ENCODE peak calls at places on chromosomes 1 and 21, in five cellular contexts. S is HCT116, U is H1, B is Peyer's patch, G is suprapubic skin. T is an unnamed sample.

GRCh38 chr1:212196355-212196754 is 88.9 kb upstream of the PPP2R5A start:
- DNase-seq in G (no peak), B (no peak), U (no peak), S (no peak), T (no peak)

GRCh38 chr21:27807596-27807995 is 840.7 kb upstream of the ADAMTS5 start:
- DNase-seq in U (no peak), S (no peak), B (no peak), G (no peak), T (no peak)

GRCh38 chr1:166924829-166925541 is 48.9 kb upstream of the TADA1 start:
- DNase-seq in U (no peak), S (no peak), B (peak), G (no peak), T (no peak)

GRCh38 chr1:215321802-215322201 is 239.3 kb downstream of the KCNK2 start:
- DNase-seq in B (no peak), G (no peak), S (no peak), U (no peak), T (no peak)

GRCh38 chr21:33811147-33812024 is 104.2 kb downstream of the ATP5PO start:
- DNase-seq in B (no peak), G (no peak), S (no peak), U (no peak), T (no peak)

GRCh38 chr1:18072066-18072465 is 35.5 kb upstream of the IGSF21 start:
- DNase-seq in G (no peak), S (no peak), B (no peak), U (no peak), T (no peak)

GRCh38 chr1:12475947-12476346 is 142.1 kb downstream of the DHRS3 start:
- DNase-seq in U (no peak), S (no peak), B (peak), G (no peak), T (no peak)

GRCh38 chr1:33120436-33121231 is 39.7 kb downstream of the AZIN2 start:
- DNase-seq in S (no peak), G (no peak), U (no peak), B (no peak), T (no peak)

GRCh38 chr1:29643281-29643680 is 407.0 kb downstream of the PTPRU start:
- DNase-seq in B (peak), G (no peak), U (no peak), S (no peak), T (no peak)

GRCh38 chr1:23108918-23109533 is 59.6 kb downstream of the LUZP1 start:
- DNase-seq in G (no peak), S (peak), U (no peak), B (no peak), T (no peak)

GRCh38 chr1:77524038-77524437 is 158.4 kb downstream of the ZZZ3 start:
- DNase-seq in G (no peak), B (no peak), U (no peak), S (no peak), T (no peak)

GRCh38 chr1:18174016-18174415 is 66.4 kb downstream of the IGSF21 start:
- DNase-seq in S (no peak), G (no peak), U (no peak), B (no peak), T (no peak)

GRCh38 chr1:208534979-208535378 is 290.8 kb upstream of the PLXNA2 start:
- DNase-seq in G (no peak), U (no peak), S (no peak), B (no peak), T (no peak)

GRCh38 chr1:94103608-94104007 is 17.3 kb downstream of the ABCA4 start:
- DNase-seq in B (no peak), G (peak), S (no peak), U (no peak), T (no peak)

GRCh38 chr1:234597894-234598293 is 12.1 kb downstream of the IRF2BP2 start:
- DNase-seq in G (peak), S (no peak), U (no peak), B (peak), T (no peak)

GRCh38 chr1:13941315-13941714 is 241.3 kb downstream of the PRDM2 start:
- DNase-seq in G (no peak), S (no peak), U (no peak), B (no peak), T (no peak)

GRCh38 chr1:94095744-94096469 is 25.0 kb downstream of the ABCA4 start:
- DNase-seq in S (no peak), G (no peak), U (no peak), B (no peak), T (peak)

GRCh38 chr1:107698161-107698560 is 266.8 kb downstream of the VAV3 start:
- DNase-seq in U (no peak), S (no peak), G (no peak), B (no peak), T (no peak)

GRCh38 chr21:27108228-27108627 is 141.3 kb upstream of the ADAMTS5 start:
- DNase-seq in G (no peak), B (no peak), U (no peak), S (no peak), T (no peak)

GRCh38 chr1:53344921-53345838 is 17.3 kb upstream of the LRP8 start:
- DNase-seq in S (no peak), G (peak), U (no peak), B (peak), T (no peak)

GRCh38 chr1:236345728-236346127 is 48.4 kb upstream of the EDARADD start:
- DNase-seq in S (no peak), B (no peak), G (no peak), U (no peak), T (no peak)

GRCh38 chr1:12344611-12345299 is 114.9 kb downstream of the VPS13D start:
- DNase-seq in S (no peak), U (no peak), B (no peak), G (no peak), T (peak)

GRCh38 chr1:80472145-80472544 is 1328.6 kb upstream of the ADGRL2 start:
- DNase-seq in G (no peak), S (no peak), U (no peak), B (no peak), T (no peak)

GRCh38 chr1:9687876-9688582 is 36.5 kb downstream of the PIK3CD start:
- DNase-seq in G (no peak), U (no peak), B (no peak), S (no peak), T (no peak)

GRCh38 chr1:9689011-9689706 is 37.6 kb downstream of the PIK3CD start:
- DNase-seq in S (peak), B (peak), U (no peak), G (peak), T (peak)

GRCh38 chr1:9685833-9686232 is 34.3 kb downstream of the PIK3CD start:
- DNase-seq in S (no peak), B (no peak), U (no peak), G (no peak), T (no peak)

GRCh38 chr1:9688599-9688998 is 37.1 kb downstream of the PIK3CD start:
- DNase-seq in U (no peak), S (no peak), B (no peak), G (no peak), T (no peak)

GRCh38 chr1:9687120-9687875 is 35.8 kb downstream of the PIK3CD start:
- DNase-seq in G (peak), U (peak), B (peak), S (no peak), T (peak)
- H3K27ac ChIP-seq in G (no peak), U (peak), B (peak), S (peak), T (no peak)

DNA sequence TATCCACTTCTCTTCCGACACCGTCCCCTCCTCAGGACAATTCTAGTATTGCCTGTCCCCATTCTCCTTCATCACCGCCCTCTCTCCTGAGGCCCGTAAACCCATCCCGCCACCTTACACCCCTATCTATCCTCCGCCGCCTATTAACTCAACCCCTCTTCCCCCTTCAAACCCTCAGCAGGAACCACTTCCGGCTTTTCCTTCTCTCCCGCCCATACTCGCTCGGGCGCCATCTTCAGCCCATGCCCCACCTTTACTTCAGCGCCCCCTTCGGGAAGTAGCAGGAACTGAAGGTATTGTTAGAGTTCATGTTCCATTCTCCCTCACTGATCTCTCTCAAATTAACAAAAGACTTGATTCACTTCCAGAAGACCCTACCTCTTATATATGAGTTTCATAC is 31.6 kb downstream of the VN1R5 start:
- DNase-seq in S (no peak), U (no peak), B (no peak), G (no peak), T (peak)
- TF ChIP-seq CTCF in S (no peak), U (peak), B (no peak), G (no peak), T (peak)

GRCh38 chr21:41362605-41363369 is 960 bp downstream of the MX2 start:
- DNase-seq in U (no peak), G (no peak), B (no peak), S (no peak), T (no peak)

GRCh38 chr21:41361053-41361785 is 608 bp upstream of the MX2 start:
- DNase-seq in B (peak), G (no peak), U (no peak), S (no peak), T (no peak)

GRCh38 chr21:41360072-41360821 is 1.6 kb upstream of the MX2 start:
- DNase-seq in B (peak), U (no peak), S (no peak), G (peak), T (no peak)

GRCh38 chr21:41363370-41364270 is 1.8 kb downstream of the MX2 start:
- DNase-seq in S (no peak), U (no peak), G (no peak), B (no peak), T (no peak)

GRCh38 chr21:41361786-41362604 is at the start of gene MX2:
- DNase-seq in S (no peak), U (no peak), G (peak), B (peak), T (peak)
- TF ChIP-seq POLR2A in S (no peak), U (no peak), G (no peak), B (peak), T (no peak)

DNA sequence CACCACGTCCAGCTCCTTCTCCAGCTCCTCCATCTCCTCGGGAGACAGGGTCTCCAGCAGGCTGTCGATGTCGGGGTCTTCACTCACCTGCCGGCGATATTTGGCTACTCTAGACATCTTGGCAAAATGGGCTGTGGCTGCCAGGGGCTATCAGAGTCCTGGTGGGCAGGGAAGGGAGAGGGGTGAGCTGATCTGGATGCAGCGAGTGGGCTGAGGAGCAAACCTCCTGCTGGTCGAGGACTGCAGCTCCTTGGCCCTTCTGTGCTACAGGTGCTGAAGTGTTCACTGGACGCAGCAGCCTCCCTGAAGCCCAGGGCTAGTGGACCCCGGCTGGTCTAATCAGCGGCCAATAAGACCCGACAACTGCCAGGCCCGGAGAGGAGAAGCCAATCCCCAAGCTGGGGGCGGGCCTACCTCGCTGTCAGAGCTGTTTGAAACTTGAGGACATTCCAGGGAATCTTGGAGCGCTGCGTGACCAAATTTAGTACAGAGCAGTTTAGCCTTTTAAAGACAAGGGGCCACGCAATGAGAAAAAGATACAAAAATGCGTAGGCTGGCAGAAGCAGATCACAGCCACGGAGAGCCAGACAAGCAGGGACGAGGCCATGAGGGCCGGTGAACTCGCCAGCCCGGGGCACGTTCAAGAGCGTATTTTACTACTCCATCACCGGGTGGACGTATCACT is at the start of gene LMOD1:
- DNase-seq in S (no peak), G (peak), U (peak), B (peak), T (peak)
- H3K27ac ChIP-seq in S (no peak), G (peak), U (no peak), B (peak), T (peak)

DNA sequence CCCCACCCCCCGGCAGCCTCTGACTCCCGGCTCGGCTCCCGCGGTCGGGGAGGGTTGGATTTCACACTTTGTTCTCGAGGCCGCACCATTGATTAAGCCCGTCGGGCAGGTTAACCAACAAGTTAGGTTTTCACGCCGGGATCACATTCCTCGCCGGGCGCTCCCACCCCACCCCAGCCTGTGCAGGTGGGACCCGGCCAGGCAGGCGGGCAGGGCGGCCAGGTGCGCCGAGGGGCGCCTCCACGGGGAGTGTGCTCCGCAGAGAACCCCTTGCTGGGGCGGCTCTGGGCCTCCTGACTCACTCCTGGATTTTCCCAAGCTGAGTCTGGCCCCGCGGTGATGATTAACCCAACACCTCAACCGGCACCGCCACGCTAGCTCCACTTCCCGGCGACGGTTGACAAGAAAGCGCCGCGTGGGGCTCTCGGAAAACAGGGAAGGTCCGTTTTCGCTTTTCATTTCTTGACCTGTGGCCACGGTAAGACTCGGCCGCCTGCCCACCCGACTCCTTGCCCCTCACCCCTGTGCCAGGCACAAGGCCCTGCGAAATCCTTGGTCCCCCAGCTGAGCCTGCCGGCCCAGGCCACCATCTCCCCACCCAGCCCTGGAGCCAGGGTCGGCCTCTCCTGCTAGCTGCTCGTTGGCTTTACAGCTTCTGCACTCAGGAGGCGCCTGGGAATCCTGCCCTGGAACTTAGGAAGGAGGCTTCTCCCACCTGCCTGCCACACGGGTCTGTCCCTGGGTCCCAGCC is 8.8 kb upstream of the TTLL10 start:
- DNase-seq in G (no peak), U (no peak), S (no peak), B (peak), T (no peak)
- TF ChIP-seq CTCF in G (no peak), U (no peak), S (no peak), B (no peak), T (no peak)

DNA sequence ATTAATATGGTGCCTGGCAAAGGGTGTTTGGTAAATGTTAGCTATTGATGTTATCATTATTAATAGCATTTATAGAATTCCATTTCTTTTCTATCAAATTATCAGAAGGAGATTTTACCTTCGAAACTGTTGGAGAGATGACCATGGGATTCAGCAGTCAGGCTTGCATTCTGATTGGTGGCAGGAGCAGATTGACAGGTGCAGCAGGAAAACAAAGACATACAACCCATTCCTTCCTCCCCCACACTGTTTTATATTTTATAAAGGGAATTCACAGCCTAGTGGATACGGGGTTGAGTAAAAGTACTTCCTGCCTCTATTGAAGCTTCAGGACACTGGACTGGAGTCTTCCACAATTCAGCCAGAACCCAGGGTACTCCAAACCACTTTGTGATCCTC is 55.1 kb upstream of the SYT14 start:
- DNase-seq in G (no peak), S (no peak), U (no peak), B (no peak), T (no peak)
- TF ChIP-seq POLR2A in G (no peak), S (no peak), U (no peak), B (no peak), T (no peak)

GRCh38 chr1:8006037-8006963 is 19.8 kb downstream of the ERRFI1 start:
- DNase-seq in G (no peak), U (no peak), B (no peak), S (no peak), T (no peak)
- H3K27ac ChIP-seq in G (peak), U (no peak), B (peak), S (peak), T (peak)

DNA sequence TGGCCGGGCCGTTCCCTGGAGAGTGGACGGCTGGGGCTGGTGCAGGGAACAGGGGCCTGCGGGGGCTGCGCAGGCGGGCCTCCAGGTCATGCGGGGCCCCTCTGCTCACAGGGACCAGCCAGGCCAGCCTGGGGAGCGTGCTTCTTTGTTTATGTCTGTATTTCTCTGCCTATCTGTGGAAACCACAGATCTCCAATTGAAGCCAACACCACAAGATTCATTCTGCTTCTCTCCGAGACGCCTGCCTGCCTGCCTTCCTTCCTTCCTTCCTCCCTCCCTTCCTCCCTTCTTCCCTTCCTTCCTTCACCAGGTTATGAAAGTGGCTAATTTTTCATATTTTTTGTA is 39.9 kb upstream of the HMGN1 start:
- DNase-seq in S (no peak), U (no peak), B (no peak), G (no peak), T (no peak)
- TF ChIP-seq CTCF in S (no peak), U (no peak), B (no peak), G (no peak), T (no peak)

GRCh38 chr1:22100168-22100567 is 42.7 kb downstream of the WNT4 start:
- DNase-seq in S (no peak), B (no peak), G (no peak), U (no peak), T (no peak)

GRCh38 chr1:22093513-22093912 is 41.0 kb downstream of the CDC42 start:
- DNase-seq in U (no peak), G (no peak), S (no peak), B (no peak), T (no peak)

GRCh38 chr1:22096036-22096435 is 43.5 kb downstream of the CDC42 start:
- DNase-seq in S (no peak), B (no peak), G (no peak), U (no peak), T (no peak)

GRCh38 chr1:22098752-22099151 is 44.1 kb downstream of the WNT4 start:
- DNase-seq in G (no peak), U (no peak), B (no peak), S (no peak), T (no peak)

DNA sequence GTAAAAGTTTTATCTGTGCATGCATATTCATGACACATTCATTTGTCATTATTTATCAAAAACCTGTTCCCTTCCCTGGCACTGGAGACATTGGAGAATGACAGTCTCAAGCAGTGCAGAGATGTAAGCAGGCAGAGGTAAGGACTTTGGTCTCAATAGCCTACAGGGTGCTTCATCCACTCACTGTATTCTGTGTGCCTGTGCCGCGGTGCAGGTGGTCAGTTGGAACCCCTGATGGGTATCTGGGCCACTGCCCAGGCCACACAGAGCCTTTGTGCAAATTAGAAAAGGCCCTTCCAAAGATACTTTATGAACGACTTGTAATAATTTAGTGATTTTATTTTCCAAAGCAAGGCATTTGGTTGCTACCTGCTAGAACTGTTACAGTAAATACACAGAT is 44.0 kb downstream of the CDC42 start:
- DNase-seq in G (no peak), B (no peak), U (no peak), S (no peak), T (no peak)
- TF ChIP-seq POLR2A in G (no peak), B (no peak), U (no peak), S (no peak), T (no peak)

GRCh38 chr1:226702318-226702956 is 36.6 kb downstream of the ITPKB start:
- DNase-seq in G (no peak), B (no peak), S (no peak), U (no peak), T (no peak)
- H3K27ac ChIP-seq in G (peak), B (peak), S (no peak), U (no peak), T (peak)